ENCODE peak calls at places on chromosome 15, in seven cellular contexts. R is upper lobe of right lung; O is astrocyte of the spinal cord; A is AG04449; P is effector memory CD4-positive, alpha-beta T cell; F is OCI-LY7; H is heart right ventricle. X is an unnamed sample.

GRCh38 chr15:23566070-23567050 is 886 bp downstream of the MKRN3 start:
- DNase-seq in R (peak; percentile 67), O (peak; percentile 35), A (no peak), P (peak; percentile 10), F (no peak), H (peak; percentile 11), X (no peak)

GRCh38 chr15:76398702-76399101 is 62.1 kb downstream of the ISL2 start:
- DNase-seq in R (no peak), O (no peak), A (no peak), P (no peak), F (no peak), H (no peak), X (no peak)

GRCh38 chr15:81939604-81940440 is 106.0 kb downstream of the MEX3B start:
- DNase-seq in R (no peak), O (peak; percentile 56), A (no peak), P (no peak), F (peak; percentile 67), H (no peak), X (no peak)

GRCh38 chr15:89105147-89105546 is 16.9 kb downstream of the ABHD2 start:
- DNase-seq in R (no peak), O (peak; percentile 95), A (peak; percentile 94), P (no peak), F (no peak), H (no peak), X (peak; percentile 92)

GRCh38 chr15:58555168-58556027 is 123.6 kb downstream of the LIPC start:
- DNase-seq in R (no peak), O (no peak), A (no peak), P (no peak), F (no peak), H (no peak), X (no peak)

GRCh38 chr15:61489571-61489970 is 260.5 kb upstream of the RORA start:
- DNase-seq in R (no peak), O (no peak), A (no peak), P (no peak), F (no peak), H (no peak), X (no peak)

GRCh38 chr15:95944193-95944592 is 386.3 kb upstream of the NR2F2 start:
- DNase-seq in R (no peak), O (no peak), A (no peak), P (no peak), F (no peak), H (no peak), X (no peak)

GRCh38 chr15:77826006-77826695 is 193.4 kb upstream of the LINGO1 start:
- DNase-seq in R (peak; percentile 51), O (no peak), A (no peak), P (no peak), F (no peak), H (no peak), X (no peak)

GRCh38 chr15:57489122-57489521 is 102.6 kb upstream of the MYZAP start:
- DNase-seq in R (no peak), O (no peak), A (no peak), P (no peak), F (no peak), H (no peak), X (no peak)

GRCh38 chr15:93319121-93319814 is 230.3 kb upstream of the RGMA start:
- DNase-seq in R (no peak), O (no peak), A (no peak), P (no peak), F (no peak), H (no peak), X (no peak)

GRCh38 chr15:59567369-59567768 is 44.2 kb upstream of the GCNT3 start:
- DNase-seq in R (no peak), O (no peak), A (no peak), P (no peak), F (no peak), H (no peak), X (no peak)

GRCh38 chr15:37824717-37825382 is 109.6 kb upstream of the TMCO5A start:
- DNase-seq in R (no peak), O (peak; percentile 96), A (peak; percentile 87), P (no peak), F (no peak), H (no peak), X (peak; percentile 87)

GRCh38 chr15:100842756-100843730 is 36.6 kb upstream of the ALDH1A3 start:
- DNase-seq in R (no peak), O (peak; percentile 58), A (peak; percentile 56), P (no peak), F (no peak), H (no peak), X (peak; percentile 36)

GRCh38 chr15:88904808-88905327 is 8.3 kb downstream of the MFGE8 start:
- DNase-seq in R (peak; percentile 89), O (peak; percentile 72), A (no peak), P (peak; percentile 88), F (peak; percentile 81), H (peak; percentile 86), X (no peak)

GRCh38 chr15:59699810-59700431 is 10.8 kb upstream of the BNIP2 start:
- DNase-seq in R (no peak), O (no peak), A (no peak), P (no peak), F (no peak), H (no peak), X (no peak)

GRCh38 chr15:73751896-73752816 is 995 bp downstream of the INSYN1 start:
- DNase-seq in R (no peak), O (no peak), A (no peak), P (no peak), F (no peak), H (no peak), X (no peak)

GRCh38 chr15:68299436-68299835 is 21.9 kb downstream of the FEM1B start:
- DNase-seq in R (no peak), O (peak; percentile 22), A (no peak), P (no peak), F (no peak), H (no peak), X (no peak)
- H3K4me3 ChIP-seq in R (peak overlapping the region; percentile 36), O (no peak overlapping the region), A (no peak overlapping the region), P (no peak overlapping the region), F (peak overlapping the region; percentile 42), H (peak overlapping the region; percentile 48), X (no peak overlapping the region)

DNA sequence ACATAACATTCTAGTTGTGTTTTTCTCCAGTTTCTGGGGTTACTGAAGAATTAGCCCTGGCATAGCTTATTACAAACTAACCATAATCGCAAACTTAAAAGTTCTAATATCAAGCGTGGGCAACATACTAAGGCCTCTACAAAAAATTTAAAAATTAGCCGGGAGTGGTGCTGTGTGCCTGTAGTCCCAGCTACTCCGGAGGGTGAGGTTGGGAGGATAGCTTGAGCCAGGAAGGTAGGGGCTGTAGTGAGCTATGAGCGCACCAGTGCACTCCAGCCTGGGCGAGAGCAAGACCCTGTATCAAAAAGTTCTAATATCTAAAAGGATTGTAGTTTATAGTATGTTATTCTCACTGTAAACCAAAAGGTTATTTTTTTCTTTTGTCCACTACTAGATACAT is 1.1 kb downstream of the OIP5 start:
- DNase-seq in R (no peak), O (no peak), A (no peak), P (no peak), F (no peak), H (no peak), X (no peak)
- H3K4me3 ChIP-seq in R (no peak overlapping the region), O (peak overlapping the region; percentile 83), A (no peak overlapping the region), P (no peak overlapping the region), F (peak overlapping the region; percentile 79), H (no peak overlapping the region), X (peak overlapping the region; percentile 95)

GRCh38 chr15:39472661-39473657 is 107.9 kb upstream of the THBS1 start:
- DNase-seq in R (peak; percentile 68), O (peak; percentile 73), A (peak; percentile 57), P (no peak), F (no peak), H (peak; percentile 70), X (peak; percentile 98)
- H3K4me3 ChIP-seq in R (no peak overlapping the region), O (no peak overlapping the region), A (no peak overlapping the region), P (no peak overlapping the region), F (no peak overlapping the region), H (no peak overlapping the region), X (no peak overlapping the region)

GRCh38 chr15:98855067-98855814 is 152.4 kb downstream of the PGPEP1L start:
- DNase-seq in R (no peak), O (no peak), A (no peak), P (no peak), F (no peak), H (no peak), X (no peak)

GRCh38 chr15:98855815-98856539 is 151.6 kb downstream of the PGPEP1L start:
- DNase-seq in R (no peak), O (no peak), A (no peak), P (no peak), F (no peak), H (no peak), X (no peak)

GRCh38 chr15:98853593-98854420 is 153.8 kb downstream of the PGPEP1L start:
- DNase-seq in R (peak; percentile 67), O (peak; percentile 43), A (no peak), P (no peak), F (no peak), H (no peak), X (no peak)

GRCh38 chr15:98853161-98853560 is 154.4 kb downstream of the PGPEP1L start:
- DNase-seq in R (peak; percentile 91), O (peak; percentile 96), A (no peak), P (peak; percentile 34), F (peak; percentile 83), H (peak; percentile 89), X (peak; percentile 87)

DNA sequence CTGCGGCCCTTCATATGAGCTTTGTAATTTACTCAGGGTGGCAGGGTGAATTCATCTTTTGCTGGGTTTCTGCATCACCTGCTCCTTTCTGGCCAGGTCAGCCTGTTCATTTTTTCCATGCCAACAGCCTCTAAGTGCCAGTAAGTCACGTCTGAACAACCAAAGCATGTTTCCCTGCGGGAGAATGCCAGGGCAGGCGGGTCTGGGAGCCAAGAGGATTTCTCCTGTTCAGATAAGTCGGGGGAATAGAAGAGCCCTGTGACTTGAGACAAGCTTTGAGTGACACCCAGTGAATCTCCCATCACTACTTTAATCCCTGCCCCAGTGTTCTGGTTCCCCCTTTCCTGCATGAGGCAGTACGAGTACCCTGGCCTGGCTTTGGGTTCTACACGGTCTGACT is 153.1 kb downstream of the PGPEP1L start:
- DNase-seq in R (no peak), O (no peak), A (no peak), P (no peak), F (no peak), H (no peak), X (no peak)
- H3K4me3 ChIP-seq in R (no peak overlapping the region), O (no peak overlapping the region), A (no peak overlapping the region), P (no peak overlapping the region), F (no peak overlapping the region), H (no peak overlapping the region), X (no peak overlapping the region)